ENCODE peak calls at places on chromosomes 12 and 14, in six cellular contexts. One of them, this sample, is unnamed.

GRCh38 chr12:50458606-50459005 is 46.2 kb upstream of the DIP2B start:
- DNase-seq in astrocyte of the spinal cord: peak
- DNase-seq in activated CD4-positive, alpha-beta memory T cell treated with anti-CD3 and anti-CD28 coated beads, Interleukin-2, amount 10 ng/mL, durations not matched to agents 7 days and 5 days: no peak
- DNase-seq in caudate nucleus: no peak
- DNase-seq in AG08396: peak
- DNase-seq in bronchial epithelial cell: peak
- DNase-seq in this sample: no peak

GRCh38 chr12:128069359-128069997 is 197.5 kb upstream of the TMEM132C start:
- DNase-seq in caudate nucleus: peak
- DNase-seq in bronchial epithelial cell: peak
- DNase-seq in AG08396: peak
- DNase-seq in activated CD4-positive, alpha-beta memory T cell treated with anti-CD3 and anti-CD28 coated beads, Interleukin-2, amount 10 ng/mL, durations not matched to agents 7 days and 5 days: peak
- DNase-seq in astrocyte of the spinal cord: peak
- DNase-seq in this sample: no peak

GRCh38 chr14:104335611-104336010 is 197.2 kb downstream of the KIF26A start:
- DNase-seq in bronchial epithelial cell: no peak
- DNase-seq in caudate nucleus: no peak
- DNase-seq in astrocyte of the spinal cord: no peak
- DNase-seq in activated CD4-positive, alpha-beta memory T cell treated with anti-CD3 and anti-CD28 coated beads, Interleukin-2, amount 10 ng/mL, durations not matched to agents 7 days and 5 days: peak
- DNase-seq in AG08396: no peak
- DNase-seq in this sample: no peak

GRCh38 chr12:6368906-6369525 is 6.3 kb downstream of the SCNN1A start:
- DNase-seq in activated CD4-positive, alpha-beta memory T cell treated with anti-CD3 and anti-CD28 coated beads, Interleukin-2, amount 10 ng/mL, durations not matched to agents 7 days and 5 days: no peak
- DNase-seq in caudate nucleus: no peak
- DNase-seq in astrocyte of the spinal cord: no peak
- DNase-seq in AG08396: no peak
- DNase-seq in bronchial epithelial cell: no peak
- DNase-seq in this sample: no peak

GRCh38 chr14:96231731-96232130 is 24.3 kb upstream of the BDKRB1 start:
- DNase-seq in AG08396: no peak
- DNase-seq in bronchial epithelial cell: no peak
- DNase-seq in astrocyte of the spinal cord: no peak
- DNase-seq in activated CD4-positive, alpha-beta memory T cell treated with anti-CD3 and anti-CD28 coated beads, Interleukin-2, amount 10 ng/mL, durations not matched to agents 7 days and 5 days: no peak
- DNase-seq in caudate nucleus: no peak
- DNase-seq in this sample: no peak

GRCh38 chr12:92107621-92108131 is 38.0 kb downstream of the BTG1 start:
- DNase-seq in caudate nucleus: no peak
- DNase-seq in astrocyte of the spinal cord: no peak
- DNase-seq in AG08396: no peak
- DNase-seq in bronchial epithelial cell: no peak
- DNase-seq in activated CD4-positive, alpha-beta memory T cell treated with anti-CD3 and anti-CD28 coated beads, Interleukin-2, amount 10 ng/mL, durations not matched to agents 7 days and 5 days: no peak
- DNase-seq in this sample: no peak

GRCh38 chr14:102323102-102323501 is 3.6 kb downstream of the ZNF839 start:
- DNase-seq in caudate nucleus: peak
- DNase-seq in astrocyte of the spinal cord: peak
- DNase-seq in activated CD4-positive, alpha-beta memory T cell treated with anti-CD3 and anti-CD28 coated beads, Interleukin-2, amount 10 ng/mL, durations not matched to agents 7 days and 5 days: peak
- DNase-seq in bronchial epithelial cell: peak
- DNase-seq in AG08396: peak
- DNase-seq in this sample: no peak

GRCh38 chr14:55327179-55327578 is 56.0 kb downstream of the FBXO34 start:
- DNase-seq in astrocyte of the spinal cord: no peak
- DNase-seq in bronchial epithelial cell: no peak
- DNase-seq in activated CD4-positive, alpha-beta memory T cell treated with anti-CD3 and anti-CD28 coated beads, Interleukin-2, amount 10 ng/mL, durations not matched to agents 7 days and 5 days: no peak
- DNase-seq in caudate nucleus: no peak
- DNase-seq in AG08396: no peak
- DNase-seq in this sample: no peak

GRCh38 chr12:62861586-62861985 is 73.4 kb downstream of the PPM1H start:
- DNase-seq in caudate nucleus: peak
- DNase-seq in astrocyte of the spinal cord: no peak
- DNase-seq in bronchial epithelial cell: no peak
- DNase-seq in activated CD4-positive, alpha-beta memory T cell treated with anti-CD3 and anti-CD28 coated beads, Interleukin-2, amount 10 ng/mL, durations not matched to agents 7 days and 5 days: no peak
- DNase-seq in AG08396: no peak
- DNase-seq in this sample: no peak

GRCh38 chr14:91985008-91985407 is 37.5 kb upstream of the FBLN5 start:
- DNase-seq in bronchial epithelial cell: peak
- DNase-seq in caudate nucleus: no peak
- DNase-seq in astrocyte of the spinal cord: peak
- DNase-seq in AG08396: peak
- DNase-seq in activated CD4-positive, alpha-beta memory T cell treated with anti-CD3 and anti-CD28 coated beads, Interleukin-2, amount 10 ng/mL, durations not matched to agents 7 days and 5 days: no peak
- DNase-seq in this sample: no peak

GRCh38 chr12:98741615-98742265 is 96.7 kb downstream of the APAF1 start:
- DNase-seq in astrocyte of the spinal cord: no peak
- DNase-seq in bronchial epithelial cell: no peak
- DNase-seq in activated CD4-positive, alpha-beta memory T cell treated with anti-CD3 and anti-CD28 coated beads, Interleukin-2, amount 10 ng/mL, durations not matched to agents 7 days and 5 days: peak
- DNase-seq in AG08396: no peak
- DNase-seq in caudate nucleus: no peak
- DNase-seq in this sample: no peak

GRCh38 chr12:70854871-70855578 is 65.5 kb downstream of the PTPRR start:
- DNase-seq in caudate nucleus: no peak
- DNase-seq in bronchial epithelial cell: no peak
- DNase-seq in astrocyte of the spinal cord: no peak
- DNase-seq in activated CD4-positive, alpha-beta memory T cell treated with anti-CD3 and anti-CD28 coated beads, Interleukin-2, amount 10 ng/mL, durations not matched to agents 7 days and 5 days: no peak
- DNase-seq in AG08396: no peak
- DNase-seq in this sample: no peak

GRCh38 chr12:53058674-53059433 is 9.0 kb downstream of the TNS2 start:
- DNase-seq in activated CD4-positive, alpha-beta memory T cell treated with anti-CD3 and anti-CD28 coated beads, Interleukin-2, amount 10 ng/mL, durations not matched to agents 7 days and 5 days: no peak
- DNase-seq in bronchial epithelial cell: no peak
- DNase-seq in astrocyte of the spinal cord: no peak
- DNase-seq in AG08396: no peak
- DNase-seq in caudate nucleus: no peak
- DNase-seq in this sample: no peak

GRCh38 chr14:105337966-105338365 is 23.4 kb downstream of the PACS2 start:
- DNase-seq in activated CD4-positive, alpha-beta memory T cell treated with anti-CD3 and anti-CD28 coated beads, Interleukin-2, amount 10 ng/mL, durations not matched to agents 7 days and 5 days: no peak
- DNase-seq in astrocyte of the spinal cord: no peak
- DNase-seq in caudate nucleus: no peak
- DNase-seq in bronchial epithelial cell: no peak
- DNase-seq in AG08396: no peak
- DNase-seq in this sample: no peak

GRCh38 chr14:70735043-70735442 is 74.3 kb downstream of the MAP3K9 start:
- DNase-seq in bronchial epithelial cell: no peak
- DNase-seq in AG08396: no peak
- DNase-seq in activated CD4-positive, alpha-beta memory T cell treated with anti-CD3 and anti-CD28 coated beads, Interleukin-2, amount 10 ng/mL, durations not matched to agents 7 days and 5 days: no peak
- DNase-seq in caudate nucleus: no peak
- DNase-seq in astrocyte of the spinal cord: no peak
- DNase-seq in this sample: no peak

GRCh38 chr14:99718031-99718810 is 34.1 kb downstream of the CYP46A1 start:
- DNase-seq in AG08396: no peak
- DNase-seq in caudate nucleus: no peak
- DNase-seq in activated CD4-positive, alpha-beta memory T cell treated with anti-CD3 and anti-CD28 coated beads, Interleukin-2, amount 10 ng/mL, durations not matched to agents 7 days and 5 days: peak
- DNase-seq in astrocyte of the spinal cord: no peak
- DNase-seq in bronchial epithelial cell: no peak
- DNase-seq in this sample: no peak

GRCh38 chr14:61516957-61517356 is 178.4 kb upstream of the HIF1A start:
- DNase-seq in bronchial epithelial cell: no peak
- DNase-seq in AG08396: no peak
- DNase-seq in caudate nucleus: no peak
- DNase-seq in astrocyte of the spinal cord: no peak
- DNase-seq in activated CD4-positive, alpha-beta memory T cell treated with anti-CD3 and anti-CD28 coated beads, Interleukin-2, amount 10 ng/mL, durations not matched to agents 7 days and 5 days: no peak
- DNase-seq in this sample: no peak

GRCh38 chr14:44586910-44587309 is 79.8 kb upstream of the FSCB start:
- DNase-seq in astrocyte of the spinal cord: no peak
- DNase-seq in caudate nucleus: no peak
- DNase-seq in bronchial epithelial cell: no peak
- DNase-seq in activated CD4-positive, alpha-beta memory T cell treated with anti-CD3 and anti-CD28 coated beads, Interleukin-2, amount 10 ng/mL, durations not matched to agents 7 days and 5 days: no peak
- DNase-seq in AG08396: no peak
- DNase-seq in this sample: no peak

GRCh38 chr12:99418379-99418778 is 229.2 kb upstream of the GARIN6 start:
- DNase-seq in activated CD4-positive, alpha-beta memory T cell treated with anti-CD3 and anti-CD28 coated beads, Interleukin-2, amount 10 ng/mL, durations not matched to agents 7 days and 5 days: no peak
- DNase-seq in AG08396: no peak
- DNase-seq in bronchial epithelial cell: no peak
- DNase-seq in astrocyte of the spinal cord: no peak
- DNase-seq in caudate nucleus: no peak
- DNase-seq in this sample: no peak

GRCh38 chr12:20475542-20475941 is 107.2 kb downstream of the PDE3A start:
- DNase-seq in AG08396: no peak
- DNase-seq in astrocyte of the spinal cord: no peak
- DNase-seq in caudate nucleus: no peak
- DNase-seq in bronchial epithelial cell: no peak
- DNase-seq in activated CD4-positive, alpha-beta memory T cell treated with anti-CD3 and anti-CD28 coated beads, Interleukin-2, amount 10 ng/mL, durations not matched to agents 7 days and 5 days: no peak
- DNase-seq in this sample: no peak

GRCh38 chr14:101032433-101032832 is 128.9 kb upstream of the RTL1 start:
- DNase-seq in caudate nucleus: no peak
- DNase-seq in bronchial epithelial cell: no peak
- DNase-seq in AG08396: no peak
- DNase-seq in activated CD4-positive, alpha-beta memory T cell treated with anti-CD3 and anti-CD28 coated beads, Interleukin-2, amount 10 ng/mL, durations not matched to agents 7 days and 5 days: no peak
- DNase-seq in astrocyte of the spinal cord: no peak
- DNase-seq in this sample: no peak

GRCh38 chr12:77723308-77723707 is 107.4 kb upstream of the NAV3 start:
- DNase-seq in caudate nucleus: no peak
- DNase-seq in activated CD4-positive, alpha-beta memory T cell treated with anti-CD3 and anti-CD28 coated beads, Interleukin-2, amount 10 ng/mL, durations not matched to agents 7 days and 5 days: no peak
- DNase-seq in astrocyte of the spinal cord: no peak
- DNase-seq in AG08396: no peak
- DNase-seq in bronchial epithelial cell: peak
- DNase-seq in this sample: no peak

GRCh38 chr14:66959437-66960050 is 229.7 kb upstream of the GARIN2 start:
- DNase-seq in bronchial epithelial cell: no peak
- DNase-seq in activated CD4-positive, alpha-beta memory T cell treated with anti-CD3 and anti-CD28 coated beads, Interleukin-2, amount 10 ng/mL, durations not matched to agents 7 days and 5 days: no peak
- DNase-seq in caudate nucleus: no peak
- DNase-seq in AG08396: no peak
- DNase-seq in astrocyte of the spinal cord: no peak
- DNase-seq in this sample: no peak

GRCh38 chr12:113895176-113895575 is 70.9 kb downstream of the RBM19 start:
- DNase-seq in AG08396: no peak
- DNase-seq in activated CD4-positive, alpha-beta memory T cell treated with anti-CD3 and anti-CD28 coated beads, Interleukin-2, amount 10 ng/mL, durations not matched to agents 7 days and 5 days: no peak
- DNase-seq in bronchial epithelial cell: no peak
- DNase-seq in caudate nucleus: no peak
- DNase-seq in astrocyte of the spinal cord: no peak
- DNase-seq in this sample: no peak

GRCh38 chr12:49916129-49916919 is 12.6 kb upstream of the FAIM2 start:
- DNase-seq in bronchial epithelial cell: no peak
- DNase-seq in caudate nucleus: no peak
- DNase-seq in activated CD4-positive, alpha-beta memory T cell treated with anti-CD3 and anti-CD28 coated beads, Interleukin-2, amount 10 ng/mL, durations not matched to agents 7 days and 5 days: no peak
- DNase-seq in astrocyte of the spinal cord: no peak
- DNase-seq in AG08396: no peak
- DNase-seq in this sample: no peak

GRCh38 chr14:83164016-83164415 is 1630.4 kb upstream of the SEL1L start:
- DNase-seq in caudate nucleus: no peak
- DNase-seq in astrocyte of the spinal cord: peak
- DNase-seq in bronchial epithelial cell: peak
- DNase-seq in activated CD4-positive, alpha-beta memory T cell treated with anti-CD3 and anti-CD28 coated beads, Interleukin-2, amount 10 ng/mL, durations not matched to agents 7 days and 5 days: no peak
- DNase-seq in AG08396: peak
- DNase-seq in this sample: no peak

GRCh38 chr12:50117057-50117622 is 5.1 kb downstream of the COX14 start:
- DNase-seq in activated CD4-positive, alpha-beta memory T cell treated with anti-CD3 and anti-CD28 coated beads, Interleukin-2, amount 10 ng/mL, durations not matched to agents 7 days and 5 days: no peak
- DNase-seq in AG08396: no peak
- DNase-seq in astrocyte of the spinal cord: no peak
- DNase-seq in caudate nucleus: no peak
- DNase-seq in bronchial epithelial cell: no peak
- DNase-seq in this sample: no peak

GRCh38 chr12:97680751-97681150 is 218.1 kb downstream of the RMST start:
- DNase-seq in bronchial epithelial cell: no peak
- DNase-seq in activated CD4-positive, alpha-beta memory T cell treated with anti-CD3 and anti-CD28 coated beads, Interleukin-2, amount 10 ng/mL, durations not matched to agents 7 days and 5 days: no peak
- DNase-seq in astrocyte of the spinal cord: no peak
- DNase-seq in AG08396: no peak
- DNase-seq in caudate nucleus: no peak
- DNase-seq in this sample: no peak

GRCh38 chr14:72515779-72516770 is 377.8 kb downstream of the DPF3 start:
- DNase-seq in activated CD4-positive, alpha-beta memory T cell treated with anti-CD3 and anti-CD28 coated beads, Interleukin-2, amount 10 ng/mL, durations not matched to agents 7 days and 5 days: no peak
- DNase-seq in bronchial epithelial cell: no peak
- DNase-seq in astrocyte of the spinal cord: peak
- DNase-seq in AG08396: no peak
- DNase-seq in caudate nucleus: no peak
- DNase-seq in this sample: no peak